ENCODE peak calls at places on chromosomes 6 and 20, in seven cellular contexts. R, A, C, U, Y, Z and P are unnamed samples.
A peak's percentile ranks its signal among the peaks of the same experiment; 100 is the strongest.

GRCh38 chr20:38728911-38729642 is 4.8 kb downstream of the SLC32A1 start:
- DNase-seq in R (no peak), A (no peak), C (no peak), U (no peak), Y (no peak), Z (peak; percentile 46), P (no peak)

GRCh38 chr6:137465378-137466009 is 28.7 kb downstream of the OLIG3 start:
- DNase-seq in R (no peak), A (no peak), C (no peak), U (no peak), Y (no peak), Z (no peak), P (no peak)

GRCh38 chr6:105179244-105180065 is at the start of gene POPDC3:
- DNase-seq in R (peak; percentile 58), A (no peak), C (peak; percentile 68), U (no peak), Y (no peak), Z (peak; percentile 27), P (peak; percentile 49)

GRCh38 chr6:133101790-133102189 is 139.4 kb upstream of the EYA4 start:
- DNase-seq in R (no peak), A (no peak), C (no peak), U (no peak), Y (no peak), Z (no peak), P (no peak)

GRCh38 chr6:135451617-135452190 is 45.8 kb downstream of the AHI1 start:
- DNase-seq in R (no peak), A (no peak), C (no peak), U (no peak), Y (no peak), Z (no peak), P (peak; percentile 70)

GRCh38 chr6:45422541-45423110 is 44.9 kb upstream of the SUPT3H start:
- DNase-seq in R (no peak), A (no peak), C (peak; percentile 12), U (no peak), Y (peak; percentile 39), Z (peak; percentile 60), P (peak; percentile 70)

GRCh38 chr20:45419188-45420091 is 3.5 kb downstream of the PIGT start:
- DNase-seq in R (no peak), A (peak; percentile 88), C (no peak), U (peak; percentile 90), Y (peak; percentile 61), Z (peak; percentile 16), P (peak; percentile 99)

GRCh38 chr6:170209354-170210025 is 81.4 kb downstream of the DLL1 start:
- DNase-seq in R (peak; percentile 18), A (peak; percentile 10), C (no peak), U (no peak), Y (no peak), Z (no peak), P (no peak)

GRCh38 chr6:126633362-126633761 is 293.4 kb downstream of the CENPW start:
- DNase-seq in R (no peak), A (no peak), C (no peak), U (no peak), Y (no peak), Z (no peak), P (no peak)

GRCh38 chr20:56630086-56630493 is 984 bp downstream of the TFAP2C start:
- DNase-seq in R (no peak), A (peak; percentile 72), C (peak; percentile 29), U (peak; percentile 62), Y (no peak), Z (peak; percentile 44), P (peak; percentile 28)

DNA sequence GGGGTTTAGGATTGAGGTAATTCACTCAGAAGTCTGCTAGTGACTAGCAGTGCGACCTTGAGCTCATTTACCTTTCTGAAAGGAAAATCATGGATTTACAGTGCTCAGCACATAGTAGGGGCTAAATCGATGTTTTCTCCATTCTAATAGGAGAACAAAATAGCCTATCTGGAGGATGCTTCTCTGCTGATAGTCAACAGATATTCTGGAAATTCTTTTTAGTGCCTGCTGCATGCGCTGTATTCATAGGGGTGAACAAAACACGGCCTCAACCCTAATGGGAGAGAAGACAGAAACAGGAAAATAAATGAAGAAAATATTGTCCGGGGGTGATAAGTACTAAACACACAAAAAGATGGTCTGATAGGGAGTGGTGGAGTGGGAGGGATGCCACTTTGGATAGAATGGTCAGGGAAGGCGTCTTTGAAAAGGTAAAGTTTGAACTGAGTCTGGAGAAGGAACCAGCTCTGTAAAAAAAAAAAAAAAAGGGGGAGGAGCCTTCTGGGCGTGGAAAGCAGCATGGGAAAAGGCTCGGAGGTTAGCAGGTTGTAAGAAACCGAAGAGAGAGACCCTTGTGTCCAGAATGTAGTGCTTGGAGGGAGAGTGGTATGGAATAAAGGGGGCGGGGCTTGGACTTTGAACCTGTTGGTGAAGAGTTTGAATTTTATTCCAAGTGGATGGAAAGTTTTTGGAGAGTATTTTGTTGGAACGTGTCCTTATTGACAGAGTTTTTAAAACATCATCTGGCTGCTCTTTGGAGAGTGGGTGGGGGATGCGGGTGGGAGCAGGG is 1.7 kb downstream of the CHMP4B start:
- DNase-seq in R (no peak), A (no peak), C (no peak), U (no peak), Y (no peak), Z (no peak), P (no peak)
- TF ChIP-seq CTCF in R (no peak), A (no peak), C (no peak), U (no peak), Y (no peak), Z (no peak), P (no peak)

DNA sequence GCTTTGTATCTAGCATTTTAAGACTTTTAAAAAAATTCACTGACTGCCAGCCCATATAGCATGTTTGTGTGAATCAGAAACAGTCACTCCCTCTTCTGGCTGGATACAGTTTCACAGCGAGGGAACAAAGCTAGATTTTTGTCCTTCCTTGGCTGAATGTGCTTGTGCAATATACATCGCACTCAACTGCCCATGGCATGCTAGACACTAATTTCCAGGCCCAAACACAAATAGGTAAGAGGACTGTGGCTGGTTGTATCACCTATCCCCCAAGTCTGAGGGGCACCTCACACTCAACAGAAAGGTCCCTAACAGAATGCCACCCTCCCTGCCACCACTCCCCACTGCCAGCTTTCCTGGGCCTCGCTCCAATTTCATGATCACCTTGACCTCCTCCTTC is 16.2 kb upstream of the BLCAP start:
- DNase-seq in R (no peak), A (no peak), C (no peak), U (no peak), Y (no peak), Z (no peak), P (peak; percentile 65)
- TF ChIP-seq CTCF in R (no peak), A (no peak), C (peak; percentile 49), U (peak; percentile 42), Y (peak; percentile 25), Z (no peak), P (peak; percentile 60)

GRCh38 chr20:53336892-53337291 is 256.7 kb downstream of the ZNF217 start:
- DNase-seq in R (no peak), A (no peak), C (no peak), U (no peak), Y (no peak), Z (no peak), P (no peak)
- TF ChIP-seq CTCF in R (no peak), A (no peak), C (peak; percentile 24), U (no peak), Y (no peak), Z (no peak), P (no peak)

GRCh38 chr6:6365242-6365641 is 44.8 kb upstream of the F13A1 start:
- DNase-seq in R (no peak), A (no peak), C (no peak), U (no peak), Y (no peak), Z (no peak), P (no peak)

GRCh38 chr6:6362051-6362450 is 41.6 kb upstream of the F13A1 start:
- DNase-seq in R (no peak), A (no peak), C (no peak), U (no peak), Y (no peak), Z (no peak), P (no peak)

GRCh38 chr6:6368040-6368683 is 47.7 kb upstream of the F13A1 start:
- DNase-seq in R (no peak), A (no peak), C (no peak), U (no peak), Y (no peak), Z (no peak), P (no peak)

GRCh38 chr6:6368684-6369052 is 48.2 kb upstream of the F13A1 start:
- DNase-seq in R (no peak), A (no peak), C (no peak), U (no peak), Y (no peak), Z (no peak), P (no peak)

GRCh38 chr6:6366778-6367177 is 46.3 kb upstream of the F13A1 start:
- DNase-seq in R (no peak), A (no peak), C (no peak), U (no peak), Y (no peak), Z (no peak), P (no peak)
- TF ChIP-seq CTCF in R (no peak), A (no peak), C (no peak), U (no peak), Y (no peak), Z (no peak), P (no peak)

GRCh38 chr20:10536531-10536930 is 101.4 kb downstream of the SLX4IP start:
- DNase-seq in R (no peak), A (no peak), C (peak; percentile 28), U (peak; percentile 64), Y (no peak), Z (no peak), P (peak; percentile 53)
- TF ChIP-seq CTCF in R (no peak), A (no peak), C (peak; percentile 57), U (peak; percentile 52), Y (peak; percentile 29), Z (no peak), P (peak; percentile 68)

GRCh38 chr20:44092551-44093248 is 94.3 kb downstream of the JPH2 start:
- DNase-seq in R (no peak), A (no peak), C (peak; percentile 67), U (peak; percentile 16), Y (no peak), Z (no peak), P (peak; percentile 76)

GRCh38 chr20:44095831-44096230 is 91.2 kb downstream of the JPH2 start:
- DNase-seq in R (no peak), A (no peak), C (no peak), U (no peak), Y (no peak), Z (no peak), P (no peak)

GRCh38 chr20:44091026-44091425 is 96.0 kb downstream of the JPH2 start:
- DNase-seq in R (no peak), A (no peak), C (no peak), U (no peak), Y (no peak), Z (no peak), P (no peak)

GRCh38 chr20:44089987-44090674 is 96.9 kb downstream of the JPH2 start:
- DNase-seq in R (no peak), A (no peak), C (peak; percentile 77), U (peak; percentile 20), Y (no peak), Z (no peak), P (peak; percentile 71)

GRCh38 chr20:44093249-44093582 is 93.8 kb downstream of the JPH2 start:
- DNase-seq in R (no peak), A (no peak), C (no peak), U (no peak), Y (no peak), Z (no peak), P (no peak)
- TF ChIP-seq CTCF in R (no peak), A (no peak), C (no peak), U (no peak), Y (no peak), Z (no peak), P (no peak)